ENCODE peak calls at places on chromosomes 7 and 10, in nine cellular contexts. Y is kidney, E is BE2C, O is sigmoid colon, G is small intestine, I is stomach, Q is left ventricle myocardium inferior, R is uterus, K is SJSA1. H is an unnamed sample. For H3K4me1 and H3K9me3, the result is how much of the 10 kb centered on the place peaks cover.

GRCh38 chr10:89207801-89208551 is 859 bp upstream of the CH25H start:
- DNase-seq in K (no peak), E (peak), O (peak), I (no peak), Q (peak), R (peak), G (peak), Y (peak), H (peak)

GRCh38 chr7:43454936-43455518 is 127.9 kb upstream of the STK17A start:
- DNase-seq in K (peak), E (no peak), Q (no peak), Y (no peak), R (no peak), G (peak), O (no peak), I (no peak), H (no peak)

GRCh38 chr10:76333331-76333730 is 901.9 kb downstream of the LRMDA start:
- DNase-seq in O (no peak), Y (no peak), G (no peak), Q (no peak), R (no peak), I (no peak), K (no peak), E (no peak), H (no peak)

GRCh38 chr10:17001297-17001744 is 128.3 kb downstream of the CUBN start:
- DNase-seq in E (peak), R (peak), I (no peak), Y (no peak), O (no peak), G (no peak), Q (peak), K (no peak), H (peak)

GRCh38 chr10:71431216-71431944 is 34.7 kb downstream of the CDH23 start:
- DNase-seq in E (no peak), G (no peak), R (no peak), O (no peak), I (peak), Y (peak), K (no peak), Q (no peak), H (no peak)

GRCh38 chr10:69360485-69361302 is 56.0 kb downstream of the TACR2 start:
- DNase-seq in I (peak), Q (peak), O (peak), G (peak), E (no peak), K (peak), R (peak), Y (no peak), H (peak)

GRCh38 chr7:132221356-132221755 is 354.9 kb downstream of the PLXNA4 start:
- DNase-seq in G (peak), Q (no peak), R (no peak), K (no peak), E (no peak), O (peak), I (no peak), Y (no peak), H (no peak)

GRCh38 chr10:77737608-77738007 is 100.0 kb upstream of the KCNMA1 start:
- DNase-seq in K (peak), G (no peak), E (no peak), I (no peak), O (no peak), Q (no peak), R (no peak), Y (no peak), H (no peak)

GRCh38 chr7:114217026-114217425 is 197.6 kb upstream of the FOXP2 start:
- DNase-seq in O (no peak), Q (no peak), G (no peak), I (no peak), E (no peak), R (no peak), Y (no peak), K (no peak), H (no peak)

GRCh38 chr7:4824120-4824775 is 37.6 kb downstream of the PAPOLB start:
- DNase-seq in Y (peak), Q (no peak), G (no peak), O (no peak), E (no peak), R (no peak), K (no peak), I (no peak), H (peak)

GRCh38 chr7:20407585-20408466 is 77.1 kb downstream of the ITGB8 start:
- DNase-seq in Y (peak), Q (peak), R (no peak), O (peak), I (peak), K (no peak), G (peak), E (peak), H (peak)
- H3K4me1 ChIP-seq in Y (under half), Q (under half), R (under half), O (under half), I (under half), K (under half), G (under half), E (under half), H (under half)

DNA sequence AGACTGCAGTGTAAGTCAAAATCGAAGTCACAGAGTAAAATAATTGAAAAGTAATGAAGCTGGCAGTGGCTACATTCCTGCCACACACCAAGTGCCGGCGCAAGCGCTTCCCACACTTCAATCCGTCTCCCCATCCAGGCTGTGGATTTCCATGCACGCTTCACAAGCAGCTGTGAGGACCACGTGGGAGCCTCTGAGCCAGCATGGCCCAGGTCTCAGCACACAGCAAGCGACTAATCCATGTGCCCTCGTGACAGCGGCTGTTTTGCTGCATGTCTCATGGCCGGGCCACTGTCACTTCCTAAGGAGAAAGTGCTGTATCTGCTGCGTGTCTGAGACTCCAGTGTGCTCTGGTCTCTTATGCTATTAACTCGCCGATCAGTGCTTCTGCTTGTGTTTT is 566.9 kb downstream of the DNAJB6 start:
- DNase-seq in Y (no peak), G (no peak), O (no peak), E (no peak), Q (no peak), K (no peak), I (no peak), R (no peak), H (no peak)
- H3K9me3 ChIP-seq in Y (under half), G (under half), O (under half), E (under half), Q (under half), K (under half), I (under half), R (under half), H (under half)

GRCh38 chr7:86926732-86927131 is 132.7 kb downstream of the ELAPOR2 start:
- DNase-seq in K (peak), Y (no peak), Q (no peak), R (no peak), I (peak), E (peak), O (no peak), G (peak), H (no peak)
- H3K4me3 ChIP-seq in K (no peak), Y (no peak), Q (no peak), R (no peak), I (no peak), E (no peak), O (no peak), G (no peak), H (no peak)

GRCh38 chr7:24979863-24980694 is at the start of gene OSBPL3:
- DNase-seq in R (peak), K (peak), I (peak), Y (peak), E (peak), O (peak), Q (peak), G (peak), H (peak)
- H3K4me1 ChIP-seq in R (under half), K (under half), I (under half), Y (under half), E (under half), O (under half), Q (under half), G (under half), H (under half)

GRCh38 chr7:54299426-54299825 is 242.7 kb upstream of the VSTM2A start:
- DNase-seq in K (no peak), I (no peak), E (no peak), Y (no peak), R (no peak), G (no peak), O (no peak), Q (no peak), H (no peak)
- H3K9me3 ChIP-seq in K (under half), I (under half), E (under half), Y (under half), R (under half), G (under half), O (under half), Q (under half), H (under half)

DNA sequence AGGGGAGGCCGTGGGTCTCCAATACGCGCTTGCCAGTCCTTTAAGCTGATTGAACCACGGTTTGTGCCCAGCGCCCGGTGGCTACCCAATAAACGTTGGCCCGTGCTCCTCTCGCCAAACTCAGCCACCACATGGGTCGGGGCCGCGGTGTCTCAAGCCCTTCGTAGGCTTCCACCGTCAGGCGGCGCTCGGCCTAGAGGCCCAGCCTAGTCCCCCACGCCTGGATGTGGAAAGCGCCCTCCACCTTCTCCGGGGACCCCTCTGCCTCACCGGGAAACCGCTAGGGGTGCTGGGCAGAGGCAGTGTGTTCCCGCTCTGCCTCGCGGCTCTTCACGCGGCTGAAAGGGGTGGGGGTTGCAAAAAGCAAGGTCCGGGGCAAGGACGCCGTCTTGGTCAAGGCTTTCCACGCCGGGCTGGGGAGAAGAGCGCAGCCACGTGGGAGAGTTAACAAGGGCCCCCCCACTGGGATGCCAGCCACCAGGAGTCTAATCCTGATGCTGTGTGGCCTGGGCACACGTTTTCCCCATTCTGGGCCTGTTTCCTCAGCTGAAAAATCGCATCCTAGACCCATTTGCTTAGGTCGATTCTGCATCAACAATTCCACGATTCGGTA is 29.8 kb downstream of the LEP start:
- DNase-seq in E (no peak), O (no peak), Y (peak), I (no peak), Q (peak), G (no peak), K (no peak), R (no peak), H (peak)
- H3K4me3 ChIP-seq in E (no peak), O (peak), Y (peak), I (peak), Q (peak), G (no peak), K (no peak), R (no peak), H (peak)

H was measured in right cardiac atrium.